ENCODE peak calls at places on chromosomes 7 and 10, in six cellular contexts. O, B, A, C, V and H are unnamed samples.
A peak's percentile ranks its signal among the peaks of the same experiment; 100 is the strongest.

GRCh38 chr10:48557511-48558123 is 47.3 kb downstream of the ARHGAP22 start:
- DNase-seq in O (no peak), B (no peak), A (peak; percentile 21), C (no peak), V (no peak), H (no peak)

GRCh38 chr10:7424315-7424714 is 13.5 kb upstream of the SFMBT2 start:
- DNase-seq in O (no peak), B (no peak), A (no peak), C (no peak), V (peak; percentile 72), H (no peak)

GRCh38 chr10:132115736-132116135 is 50.0 kb downstream of the JAKMIP3 start:
- DNase-seq in O (no peak), B (no peak), A (peak; percentile 18), C (no peak), V (no peak), H (no peak)

GRCh38 chr7:142777318-142777717 is 6.5 kb downstream of the PRSS2 start:
- DNase-seq in O (no peak), B (no peak), A (no peak), C (no peak), V (no peak), H (no peak)

GRCh38 chr10:44925224-44925623 is 14.1 kb downstream of the TMEM72 start:
- DNase-seq in O (no peak), B (peak; percentile 64), A (no peak), C (no peak), V (peak; percentile 43), H (no peak)

GRCh38 chr10:35265435-35265834 is 70.9 kb upstream of the CCNY start:
- DNase-seq in O (peak; percentile 2), B (no peak), A (no peak), C (no peak), V (no peak), H (no peak)

GRCh38 chr7:371119-371778 is 81.3 kb downstream of the FOXL3 start:
- DNase-seq in O (no peak), B (no peak), A (no peak), C (no peak), V (no peak), H (no peak)

GRCh38 chr10:110872984-110873569 is 1.3 kb downstream of the PDCD4 start:
- DNase-seq in O (peak; percentile 17), B (no peak), A (no peak), C (no peak), V (no peak), H (no peak)

GRCh38 chr10:69317175-69318086 is 39.1 kb downstream of the HK1 start:
- DNase-seq in O (no peak), B (no peak), A (no peak), C (no peak), V (peak; percentile 78), H (no peak)

GRCh38 chr10:130368761-130369560 is 232.8 kb downstream of the GLRX3 start:
- DNase-seq in O (no peak), B (no peak), A (no peak), C (no peak), V (no peak), H (no peak)

GRCh38 chr10:5570007-5570655 is 45.4 kb downstream of the CALML3 start:
- DNase-seq in O (no peak), B (no peak), A (no peak), C (no peak), V (no peak), H (no peak)

GRCh38 chr10:28058746-28059145 is 59.9 kb upstream of the ODAD2 start:
- DNase-seq in O (no peak), B (no peak), A (no peak), C (peak; percentile 60), V (no peak), H (no peak)

GRCh38 chr7:78019457-78020130 is 221.0 kb downstream of the PHTF2 start:
- DNase-seq in O (peak; percentile 82), B (peak; percentile 13), A (peak; percentile 87), C (peak; percentile 46), V (peak; percentile 63), H (peak; percentile 79)

GRCh38 chr10:88499569-88500470 is 83.3 kb downstream of the RNLS start:
- DNase-seq in O (peak; percentile 29), B (no peak), A (peak; percentile 32), C (no peak), V (no peak), H (peak; percentile 72)

GRCh38 chr10:129963076-129963830 is 821 bp downstream of the EBF3 start:
- DNase-seq in O (no peak), B (no peak), A (peak; percentile 22), C (no peak), V (no peak), H (no peak)

GRCh38 chr10:91077549-91078017 is 142.9 kb upstream of the PCGF5 start:
- DNase-seq in O (peak; percentile 35), B (no peak), A (peak; percentile 3), C (no peak), V (no peak), H (no peak)

GRCh38 chr10:102815790-102816549 is 21.2 kb downstream of the CYP17A1 start:
- DNase-seq in O (peak; percentile 91), B (no peak), A (peak; percentile 89), C (peak; percentile 80), V (no peak), H (no peak)

GRCh38 chr10:47383254-47384147 is 592 bp downstream of the ZNF488 start:
- DNase-seq in O (no peak), B (no peak), A (no peak), C (no peak), V (no peak), H (peak; percentile 20)

GRCh38 chr10:60661627-60662026 is 116.7 kb upstream of the CDK1 start:
- DNase-seq in O (peak; percentile 22), B (no peak), A (peak; percentile 77), C (peak; percentile 28), V (no peak), H (no peak)

GRCh38 chr10:116599991-116600390 is 9.2 kb downstream of the PNLIPRP1 start:
- DNase-seq in O (no peak), B (no peak), A (no peak), C (no peak), V (no peak), H (no peak)

GRCh38 chr10:114899982-114900381 is 38.0 kb upstream of the TRUB1 start:
- DNase-seq in O (no peak), B (no peak), A (no peak), C (no peak), V (no peak), H (no peak)

GRCh38 chr7:64890761-64891666 is 12.1 kb upstream of the ZNF273 start:
- DNase-seq in O (no peak), B (no peak), A (peak; percentile 18), C (no peak), V (no peak), H (peak; percentile 53)

GRCh38 chr10:59107147-59107546 is 69.3 kb upstream of the PHYHIPL start:
- DNase-seq in O (no peak), B (no peak), A (no peak), C (no peak), V (no peak), H (no peak)

GRCh38 chr10:132096223-132096622 is 30.5 kb downstream of the JAKMIP3 start:
- DNase-seq in O (no peak), B (no peak), A (peak; percentile 27), C (no peak), V (peak; percentile 61), H (peak; percentile 78)

GRCh38 chr10:32149257-32149955 is 93.2 kb upstream of the KIF5B start:
- DNase-seq in O (peak; percentile 96), B (no peak), A (peak; percentile 94), C (peak; percentile 83), V (peak; percentile 18), H (peak; percentile 78)

GRCh38 chr7:55253188-55253587 is 111.9 kb upstream of the LANCL2 start:
- DNase-seq in O (no peak), B (no peak), A (no peak), C (no peak), V (no peak), H (no peak)

GRCh38 chr10:5968681-5969453 is 8.5 kb downstream of the IL15RA start:
- DNase-seq in O (no peak), B (no peak), A (no peak), C (no peak), V (no peak), H (no peak)

GRCh38 chr10:95742529-95742884 is 13.5 kb upstream of the ENTPD1 start:
- DNase-seq in O (peak; percentile 16), B (no peak), A (no peak), C (no peak), V (no peak), H (no peak)

GRCh38 chr10:95745487-95745886 is 10.5 kb upstream of the ENTPD1 start:
- DNase-seq in O (no peak), B (no peak), A (no peak), C (no peak), V (no peak), H (no peak)

GRCh38 chr10:95739046-95739445 is 16.9 kb upstream of the ENTPD1 start:
- DNase-seq in O (no peak), B (no peak), A (no peak), C (no peak), V (no peak), H (no peak)

GRCh38 chr10:95742962-95743535 is 12.9 kb upstream of the ENTPD1 start:
- DNase-seq in O (no peak), B (no peak), A (no peak), C (no peak), V (no peak), H (no peak)

GRCh38 chr10:95741807-95742528 is 14.0 kb upstream of the ENTPD1 start:
- DNase-seq in O (no peak), B (no peak), A (no peak), C (no peak), V (peak; percentile 6), H (no peak)
- TF ChIP-seq CTCF in O (no peak), B (no peak), A (no peak), C (no peak), V (no peak), H (no peak)

DNA sequence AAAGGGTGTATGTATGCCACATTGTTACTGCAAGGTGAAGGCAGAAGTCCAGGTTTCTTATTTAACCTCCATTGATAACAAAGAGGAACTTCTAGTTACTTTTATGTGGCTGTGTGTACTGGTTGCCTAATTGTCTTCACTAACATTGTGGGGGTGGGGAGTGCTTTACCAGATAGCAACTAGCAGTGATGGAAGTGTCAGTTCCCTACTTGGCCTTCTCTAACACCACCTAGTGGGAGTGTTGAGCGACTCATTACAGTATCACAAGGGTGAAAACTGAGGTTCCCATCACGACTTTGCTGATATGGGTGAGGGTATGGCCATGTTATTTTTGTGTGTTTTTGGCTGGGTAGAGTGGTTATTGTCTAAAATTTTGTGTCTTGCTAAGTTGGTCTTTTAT is 274.4 kb downstream of the THSD7A start:
- DNase-seq in O (peak; percentile 35), B (no peak), A (no peak), C (no peak), V (no peak), H (peak; percentile 13)
- TF ChIP-seq CTCF in O (peak; percentile 41), B (peak; percentile 24), A (peak; percentile 19), C (no peak), V (no peak), H (no peak)

GRCh38 chr7:148161771-148162170 is 428.8 kb upstream of the C7orf33 start:
- DNase-seq in O (no peak), B (no peak), A (no peak), C (no peak), V (no peak), H (no peak)

GRCh38 chr7:148162808-148163207 is 427.8 kb upstream of the C7orf33 start:
- DNase-seq in O (no peak), B (no peak), A (no peak), C (no peak), V (no peak), H (no peak)

GRCh38 chr7:148163246-148163645 is 427.3 kb upstream of the C7orf33 start:
- DNase-seq in O (no peak), B (no peak), A (no peak), C (no peak), V (no peak), H (no peak)
- TF ChIP-seq CTCF in O (no peak), B (no peak), A (no peak), C (no peak), V (no peak), H (no peak)

GRCh38 chr7:32142649-32143048 is 72.4 kb upstream of the PDE1C start:
- DNase-seq in O (peak; percentile 51), B (no peak), A (peak; percentile 76), C (no peak), V (no peak), H (no peak)
- TF ChIP-seq CTCF in O (no peak), B (no peak), A (no peak), C (no peak), V (no peak), H (no peak)